ENCODE peak calls at places on chromosomes 3 and 15, in four cellular contexts. Z is hepatocyte; E is central memory CD4-positive, alpha-beta T cell; Q is tibial nerve. F is an unnamed sample.

GRCh38 chr3:162704238-162704637 is 1207.6 kb downstream of the OTOL1 start:
- DNase-seq in E (no peak), Z (no peak), Q (no peak), F (no peak)

GRCh38 chr15:53759333-53759975 is at the start of gene WDR72:
- DNase-seq in Z (peak; percentile 62), Q (no peak), E (no peak), F (no peak)

GRCh38 chr15:66097151-66098018 is 156.2 kb downstream of the MEGF11 start:
- DNase-seq in Q (no peak), Z (no peak), E (no peak), F (no peak)

GRCh38 chr3:180325533-180325932 is 276.4 kb upstream of the TTC14 start:
- DNase-seq in Q (no peak), Z (no peak), E (no peak), F (no peak)

GRCh38 chr3:135148431-135148830 is 353.4 kb downstream of the EPHB1 start:
- DNase-seq in Q (no peak), Z (no peak), E (no peak), F (no peak)

GRCh38 chr15:100048736-100049135 is 293.0 kb downstream of the ADAMTS17 start:
- DNase-seq in Q (no peak), E (no peak), Z (no peak), F (no peak)

GRCh38 chr3:58581328-58582091 is 4.3 kb upstream of the FAM107A start:
- DNase-seq in Z (peak; percentile 15), E (no peak), Q (no peak), F (no peak)

GRCh38 chr3:180250172-180250571 is 213.4 kb upstream of the PEX5L start:
- DNase-seq in E (no peak), Z (peak; percentile 5), Q (no peak), F (no peak)

GRCh38 chr15:59995568-59996349 is 8.4 kb upstream of the FOXB1 start:
- DNase-seq in E (no peak), Z (no peak), Q (no peak), F (no peak)

GRCh38 chr3:58647661-58648141 is 18.9 kb downstream of the FAM3D start:
- DNase-seq in Z (no peak), E (no peak), Q (no peak), F (no peak)

GRCh38 chr15:63749330-63749942 is 84.3 kb downstream of the HERC1 start:
- DNase-seq in Z (no peak), E (no peak), Q (no peak), F (no peak)

GRCh38 chr3:72275296-72275820 is 490.4 kb upstream of the PROK2 start:
- DNase-seq in Q (no peak), Z (no peak), E (no peak), F (no peak)

GRCh38 chr3:13886593-13887129 is 6.8 kb upstream of the WNT7A start:
- DNase-seq in Z (no peak), Q (no peak), E (no peak), F (no peak)